ENCODE peak calls at places on chromosome 18, in six cellular contexts. One of them, this sample, is unnamed.

GRCh38 chr18:78736015-78736690 is 243.5 kb upstream of the SALL3 start:
- DNase-seq in OCI-LY7: no peak
- DNase-seq in HCT116: no peak
- DNase-seq in neuronal stem cell: no peak
- DNase-seq in mammary epithelial cell: no peak
- DNase-seq in GM23338: no peak
- DNase-seq in this sample: no peak

GRCh38 chr18:13831864-13832508 is 8.0 kb downstream of the MC5R start:
- DNase-seq in OCI-LY7: no peak
- DNase-seq in HCT116: peak; percentile 13
- DNase-seq in neuronal stem cell: peak; percentile 17
- DNase-seq in mammary epithelial cell: no peak
- DNase-seq in GM23338: peak; percentile 72
- DNase-seq in this sample: no peak

GRCh38 chr18:15165048-15165447 is 417.1 kb downstream of the ANKRD30B start:
- DNase-seq in OCI-LY7: no peak
- DNase-seq in HCT116: no peak
- DNase-seq in neuronal stem cell: no peak
- DNase-seq in mammary epithelial cell: no peak
- DNase-seq in GM23338: no peak
- DNase-seq in this sample: no peak

GRCh38 chr18:58201268-58201667 is 157.2 kb downstream of the NEDD4L start:
- DNase-seq in OCI-LY7: no peak
- DNase-seq in HCT116: no peak
- DNase-seq in neuronal stem cell: no peak
- DNase-seq in mammary epithelial cell: no peak
- DNase-seq in GM23338: no peak
- DNase-seq in this sample: no peak

GRCh38 chr18:79471048-79471447 is 75.3 kb downstream of the NFATC1 start:
- DNase-seq in OCI-LY7: no peak
- DNase-seq in HCT116: no peak
- DNase-seq in neuronal stem cell: no peak
- DNase-seq in mammary epithelial cell: no peak
- DNase-seq in GM23338: no peak
- DNase-seq in this sample: no peak

GRCh38 chr18:30999186-30999585 is 43.4 kb downstream of the DSC3 start:
- DNase-seq in OCI-LY7: no peak
- DNase-seq in HCT116: no peak
- DNase-seq in neuronal stem cell: no peak
- DNase-seq in mammary epithelial cell: no peak
- DNase-seq in GM23338: no peak
- DNase-seq in this sample: no peak

GRCh38 chr18:22223263-22223960 is 54.0 kb downstream of the GATA6 start:
- DNase-seq in OCI-LY7: no peak
- DNase-seq in HCT116: peak; percentile 69
- DNase-seq in neuronal stem cell: no peak
- DNase-seq in mammary epithelial cell: peak; percentile 99
- DNase-seq in GM23338: peak; percentile 36
- DNase-seq in this sample: peak; percentile 94

GRCh38 chr18:77086034-77086433 is 46.5 kb downstream of the MBP start:
- DNase-seq in OCI-LY7: no peak
- DNase-seq in HCT116: no peak
- DNase-seq in neuronal stem cell: no peak
- DNase-seq in mammary epithelial cell: peak; percentile 96
- DNase-seq in GM23338: no peak
- DNase-seq in this sample: no peak

GRCh38 chr18:75010260-75010659 is 198.7 kb downstream of the PTGR3 start:
- DNase-seq in OCI-LY7: no peak
- DNase-seq in HCT116: no peak
- DNase-seq in neuronal stem cell: no peak
- DNase-seq in mammary epithelial cell: no peak
- DNase-seq in GM23338: no peak
- DNase-seq in this sample: no peak

GRCh38 chr18:49631146-49631866 is 69.4 kb downstream of the LIPG start:
- DNase-seq in OCI-LY7: no peak
- DNase-seq in HCT116: no peak
- DNase-seq in neuronal stem cell: no peak
- DNase-seq in mammary epithelial cell: no peak
- DNase-seq in GM23338: no peak
- DNase-seq in this sample: no peak

GRCh38 chr18:79926306-79926705 is 25.1 kb downstream of the SLC66A2 start:
- DNase-seq in OCI-LY7: no peak
- DNase-seq in HCT116: no peak
- DNase-seq in neuronal stem cell: no peak
- DNase-seq in mammary epithelial cell: no peak
- DNase-seq in GM23338: no peak
- DNase-seq in this sample: no peak

GRCh38 chr18:11521853-11522252 is 87.5 kb upstream of the SLC35G4 start:
- DNase-seq in OCI-LY7: no peak
- DNase-seq in HCT116: no peak
- DNase-seq in neuronal stem cell: no peak
- DNase-seq in mammary epithelial cell: no peak
- DNase-seq in GM23338: no peak
- DNase-seq in this sample: no peak

GRCh38 chr18:46688853-46689525 is 32.0 kb upstream of the LOXHD1 start:
- DNase-seq in OCI-LY7: no peak
- DNase-seq in HCT116: no peak
- DNase-seq in neuronal stem cell: no peak
- DNase-seq in mammary epithelial cell: no peak
- DNase-seq in GM23338: peak; percentile 26
- DNase-seq in this sample: no peak

GRCh38 chr18:2173464-2173863 is 397.8 kb downstream of the METTL4 start:
- DNase-seq in OCI-LY7: no peak
- DNase-seq in HCT116: no peak
- DNase-seq in neuronal stem cell: no peak
- DNase-seq in mammary epithelial cell: peak; percentile 76
- DNase-seq in GM23338: peak; percentile 2
- DNase-seq in this sample: peak; percentile 46

GRCh38 chr18:75714766-75715165 is 287.3 kb upstream of the SMIM21 start:
- DNase-seq in OCI-LY7: no peak
- DNase-seq in HCT116: no peak
- DNase-seq in neuronal stem cell: no peak
- DNase-seq in mammary epithelial cell: no peak
- DNase-seq in GM23338: no peak
- DNase-seq in this sample: no peak

GRCh38 chr18:14976736-14977430 is 228.9 kb downstream of the ANKRD30B start:
- DNase-seq in OCI-LY7: no peak
- DNase-seq in HCT116: no peak
- DNase-seq in neuronal stem cell: no peak
- DNase-seq in mammary epithelial cell: peak; percentile 12
- DNase-seq in GM23338: no peak
- DNase-seq in this sample: no peak

GRCh38 chr18:46402396-46402795 is 254.6 kb downstream of the LOXHD1 start:
- DNase-seq in OCI-LY7: no peak
- DNase-seq in HCT116: no peak
- DNase-seq in neuronal stem cell: no peak
- DNase-seq in mammary epithelial cell: no peak
- DNase-seq in GM23338: no peak
- DNase-seq in this sample: no peak

GRCh38 chr18:47999801-48000248 is 69.4 kb upstream of the SMAD2 start:
- DNase-seq in OCI-LY7: no peak
- DNase-seq in HCT116: no peak
- DNase-seq in neuronal stem cell: no peak
- DNase-seq in mammary epithelial cell: no peak
- DNase-seq in GM23338: no peak
- DNase-seq in this sample: no peak

GRCh38 chr18:34493566-34494358 is 216.3 kb upstream of the DTNA start:
- DNase-seq in OCI-LY7: no peak
- DNase-seq in HCT116: no peak
- DNase-seq in neuronal stem cell: peak; percentile 40
- DNase-seq in mammary epithelial cell: peak; percentile 54
- DNase-seq in GM23338: peak; percentile 83
- DNase-seq in this sample: peak; percentile 79

GRCh38 chr18:25175558-25175957 is 176.4 kb downstream of the ZNF521 start:
- DNase-seq in OCI-LY7: no peak
- DNase-seq in HCT116: no peak
- DNase-seq in neuronal stem cell: no peak
- DNase-seq in mammary epithelial cell: no peak
- DNase-seq in GM23338: no peak
- DNase-seq in this sample: no peak

GRCh38 chr18:74499633-74500032 is 3.5 kb downstream of the CNDP2 start:
- DNase-seq in OCI-LY7: peak; percentile 61
- DNase-seq in HCT116: no peak
- DNase-seq in neuronal stem cell: no peak
- DNase-seq in mammary epithelial cell: peak; percentile 16
- DNase-seq in GM23338: no peak
- DNase-seq in this sample: peak; percentile 62

GRCh38 chr18:60417946-60418345 is 45.4 kb upstream of the MC4R start:
- DNase-seq in OCI-LY7: no peak
- DNase-seq in HCT116: no peak
- DNase-seq in neuronal stem cell: no peak
- DNase-seq in mammary epithelial cell: no peak
- DNase-seq in GM23338: no peak
- DNase-seq in this sample: no peak

GRCh38 chr18:78939105-78939504 is 40.5 kb upstream of the SALL3 start:
- DNase-seq in OCI-LY7: no peak
- DNase-seq in HCT116: no peak
- DNase-seq in neuronal stem cell: no peak
- DNase-seq in mammary epithelial cell: peak; percentile 1
- DNase-seq in GM23338: no peak
- DNase-seq in this sample: no peak

GRCh38 chr18:80194874-80195570 is 52.3 kb downstream of the PARD6G start:
- DNase-seq in OCI-LY7: no peak
- DNase-seq in HCT116: no peak
- DNase-seq in neuronal stem cell: no peak
- DNase-seq in mammary epithelial cell: no peak
- DNase-seq in GM23338: no peak
- DNase-seq in this sample: no peak

GRCh38 chr18:48851563-48851962 is 99.2 kb downstream of the SMAD7 start:
- DNase-seq in OCI-LY7: no peak
- DNase-seq in HCT116: no peak
- DNase-seq in neuronal stem cell: no peak
- DNase-seq in mammary epithelial cell: no peak
- DNase-seq in GM23338: no peak
- DNase-seq in this sample: no peak

GRCh38 chr18:54224379-54225014 is at the start of gene MBD2:
- DNase-seq in OCI-LY7: peak; percentile 94
- DNase-seq in HCT116: peak; percentile 89
- DNase-seq in neuronal stem cell: peak; percentile 97
- DNase-seq in mammary epithelial cell: peak; percentile 94
- DNase-seq in GM23338: peak; percentile 98
- DNase-seq in this sample: peak; percentile 98

GRCh38 chr18:5630057-5630765 is 86.4 kb upstream of the EPB41L3 start:
- DNase-seq in OCI-LY7: no peak
- DNase-seq in HCT116: no peak
- DNase-seq in neuronal stem cell: peak; percentile 77
- DNase-seq in mammary epithelial cell: peak; percentile 22
- DNase-seq in GM23338: peak; percentile 91
- DNase-seq in this sample: peak; percentile 91

GRCh38 chr18:37567994-37568359 is 2.4 kb upstream of the CELF4 start:
- DNase-seq in OCI-LY7: no peak
- DNase-seq in HCT116: no peak
- DNase-seq in neuronal stem cell: no peak
- DNase-seq in mammary epithelial cell: no peak
- DNase-seq in GM23338: peak; percentile 17
- DNase-seq in this sample: no peak

GRCh38 chr18:70207181-70207580 is 1.7 kb upstream of the RTTN start:
- DNase-seq in OCI-LY7: no peak
- DNase-seq in HCT116: no peak
- DNase-seq in neuronal stem cell: no peak
- DNase-seq in mammary epithelial cell: no peak
- DNase-seq in GM23338: peak; percentile 14
- DNase-seq in this sample: no peak
- H2AFZ ChIP-seq in OCI-LY7: peak overlapping the region; percentile 99
- H2AFZ ChIP-seq in HCT116: peak overlapping the region; percentile 17
- H2AFZ ChIP-seq in neuronal stem cell: peak overlapping the region; percentile 98
- H2AFZ ChIP-seq in mammary epithelial cell: peak overlapping the region; percentile 77
- H2AFZ ChIP-seq in GM23338: peak overlapping the region; percentile 96
- H2AFZ ChIP-seq in this sample: peak overlapping the region; percentile 75

GRCh38 chr18:9181275-9181674 is 44.7 kb downstream of the ANKRD12 start:
- DNase-seq in OCI-LY7: no peak
- DNase-seq in HCT116: no peak
- DNase-seq in neuronal stem cell: no peak
- DNase-seq in mammary epithelial cell: no peak
- DNase-seq in GM23338: no peak
- DNase-seq in this sample: no peak

GRCh38 chr18:9188359-9189231 is 52.0 kb downstream of the ANKRD12 start:
- DNase-seq in OCI-LY7: no peak
- DNase-seq in HCT116: no peak
- DNase-seq in neuronal stem cell: no peak
- DNase-seq in mammary epithelial cell: no peak
- DNase-seq in GM23338: no peak
- DNase-seq in this sample: no peak

GRCh38 chr18:9182852-9183399 is 46.3 kb downstream of the ANKRD12 start:
- DNase-seq in OCI-LY7: no peak
- DNase-seq in HCT116: no peak
- DNase-seq in neuronal stem cell: no peak
- DNase-seq in mammary epithelial cell: no peak
- DNase-seq in GM23338: no peak
- DNase-seq in this sample: no peak

GRCh38 chr18:9184998-9185613 is 48.5 kb downstream of the ANKRD12 start:
- DNase-seq in OCI-LY7: no peak
- DNase-seq in HCT116: no peak
- DNase-seq in neuronal stem cell: no peak
- DNase-seq in mammary epithelial cell: no peak
- DNase-seq in GM23338: no peak
- DNase-seq in this sample: no peak
- H2AFZ ChIP-seq in OCI-LY7: no peak overlapping the region
- H2AFZ ChIP-seq in HCT116: no peak overlapping the region
- H2AFZ ChIP-seq in neuronal stem cell: no peak overlapping the region
- H2AFZ ChIP-seq in mammary epithelial cell: no peak overlapping the region
- H2AFZ ChIP-seq in GM23338: no peak overlapping the region
- H2AFZ ChIP-seq in this sample: no peak overlapping the region

GRCh38 chr18:62678847-62679535 is 36.4 kb upstream of the PHLPP1 start:
- DNase-seq in OCI-LY7: no peak
- DNase-seq in HCT116: no peak
- DNase-seq in neuronal stem cell: no peak
- DNase-seq in mammary epithelial cell: no peak
- DNase-seq in GM23338: peak; percentile 34
- DNase-seq in this sample: no peak
- H2AFZ ChIP-seq in OCI-LY7: no peak overlapping the region
- H2AFZ ChIP-seq in HCT116: no peak overlapping the region
- H2AFZ ChIP-seq in neuronal stem cell: peak overlapping the region; percentile 77
- H2AFZ ChIP-seq in mammary epithelial cell: no peak overlapping the region
- H2AFZ ChIP-seq in GM23338: peak overlapping the region; percentile 89
- H2AFZ ChIP-seq in this sample: no peak overlapping the region

GRCh38 chr18:39749154-39749553 is 2183.6 kb upstream of the CELF4 start:
- DNase-seq in OCI-LY7: no peak
- DNase-seq in HCT116: no peak
- DNase-seq in neuronal stem cell: no peak
- DNase-seq in mammary epithelial cell: no peak
- DNase-seq in GM23338: no peak
- DNase-seq in this sample: no peak

GRCh38 chr18:39751926-39752325 is 2186.3 kb upstream of the CELF4 start:
- DNase-seq in OCI-LY7: no peak
- DNase-seq in HCT116: no peak
- DNase-seq in neuronal stem cell: no peak
- DNase-seq in mammary epithelial cell: no peak
- DNase-seq in GM23338: no peak
- DNase-seq in this sample: no peak

GRCh38 chr18:39753178-39753577 is 2187.6 kb upstream of the CELF4 start:
- DNase-seq in OCI-LY7: no peak
- DNase-seq in HCT116: no peak
- DNase-seq in neuronal stem cell: no peak
- DNase-seq in mammary epithelial cell: no peak
- DNase-seq in GM23338: no peak
- DNase-seq in this sample: no peak

GRCh38 chr18:39751161-39751560 is 2185.6 kb upstream of the CELF4 start:
- DNase-seq in OCI-LY7: no peak
- DNase-seq in HCT116: no peak
- DNase-seq in neuronal stem cell: no peak
- DNase-seq in mammary epithelial cell: no peak
- DNase-seq in GM23338: no peak
- DNase-seq in this sample: no peak

GRCh38 chr18:39752351-39752750 is 2186.8 kb upstream of the CELF4 start:
- DNase-seq in OCI-LY7: no peak
- DNase-seq in HCT116: no peak
- DNase-seq in neuronal stem cell: peak; percentile 21
- DNase-seq in mammary epithelial cell: no peak
- DNase-seq in GM23338: no peak
- DNase-seq in this sample: no peak
- H2AFZ ChIP-seq in OCI-LY7: no peak overlapping the region
- H2AFZ ChIP-seq in HCT116: no peak overlapping the region
- H2AFZ ChIP-seq in neuronal stem cell: no peak overlapping the region
- H2AFZ ChIP-seq in mammary epithelial cell: no peak overlapping the region
- H2AFZ ChIP-seq in GM23338: no peak overlapping the region
- H2AFZ ChIP-seq in this sample: no peak overlapping the region

This sample was measured in hepatocyte.